ENCODE peak calls at places on chromosomes 3 and 15, in ten cellular contexts. One of them, this sample, is unnamed.

GRCh38 chr15:63948971-63949370 is 97.3 kb downstream of the DAPK2 start:
- DNase-seq in GDM1: no peak
- DNase-seq in DMS79 treated with DMSO at 0.1 percent for 48 hours: no peak
- DNase-seq in NCI-H2081: no peak
- DNase-seq in stimulated activated CD8-positive, alpha-beta memory T cell treated with anti-CD3 and anti-CD28 coated beads, Interleukin-15, amount 100 ng/mL, for 1 hour: no peak
- DNase-seq in fibroblast of the aortic adventitia: no peak
- DNase-seq in hypothalamus: no peak
- DNase-seq in SW480: no peak
- DNase-seq in islet precursor cell: peak; percentile 22
- DNase-seq in lower leg skin: no peak
- DNase-seq in this sample: no peak

GRCh38 chr3:71117572-71118247 is 465.8 kb downstream of the FOXP1 start:
- DNase-seq in GDM1: no peak
- DNase-seq in DMS79 treated with DMSO at 0.1 percent for 48 hours: no peak
- DNase-seq in NCI-H2081: no peak
- DNase-seq in stimulated activated CD8-positive, alpha-beta memory T cell treated with anti-CD3 and anti-CD28 coated beads, Interleukin-15, amount 100 ng/mL, for 1 hour: no peak
- DNase-seq in fibroblast of the aortic adventitia: peak; percentile 53
- DNase-seq in hypothalamus: no peak
- DNase-seq in SW480: no peak
- DNase-seq in islet precursor cell: no peak
- DNase-seq in lower leg skin: no peak
- DNase-seq in this sample: no peak

GRCh38 chr3:5126586-5126985 is 4.5 kb downstream of the ARL8B start:
- DNase-seq in GDM1: no peak
- DNase-seq in DMS79 treated with DMSO at 0.1 percent for 48 hours: no peak
- DNase-seq in NCI-H2081: no peak
- DNase-seq in stimulated activated CD8-positive, alpha-beta memory T cell treated with anti-CD3 and anti-CD28 coated beads, Interleukin-15, amount 100 ng/mL, for 1 hour: no peak
- DNase-seq in fibroblast of the aortic adventitia: peak; percentile 51
- DNase-seq in hypothalamus: no peak
- DNase-seq in SW480: no peak
- DNase-seq in islet precursor cell: no peak
- DNase-seq in lower leg skin: no peak
- DNase-seq in this sample: no peak

GRCh38 chr3:43638594-43639447 is 17.0 kb upstream of the ANO10 start:
- DNase-seq in GDM1: no peak
- DNase-seq in DMS79 treated with DMSO at 0.1 percent for 48 hours: no peak
- DNase-seq in NCI-H2081: no peak
- DNase-seq in stimulated activated CD8-positive, alpha-beta memory T cell treated with anti-CD3 and anti-CD28 coated beads, Interleukin-15, amount 100 ng/mL, for 1 hour: no peak
- DNase-seq in fibroblast of the aortic adventitia: peak; percentile 40
- DNase-seq in hypothalamus: no peak
- DNase-seq in SW480: peak; percentile 94
- DNase-seq in islet precursor cell: peak; percentile 82
- DNase-seq in lower leg skin: no peak
- DNase-seq in this sample: no peak

GRCh38 chr3:135752851-135753250 is 212.7 kb upstream of the PPP2R3A start:
- DNase-seq in GDM1: no peak
- DNase-seq in DMS79 treated with DMSO at 0.1 percent for 48 hours: no peak
- DNase-seq in NCI-H2081: no peak
- DNase-seq in stimulated activated CD8-positive, alpha-beta memory T cell treated with anti-CD3 and anti-CD28 coated beads, Interleukin-15, amount 100 ng/mL, for 1 hour: no peak
- DNase-seq in fibroblast of the aortic adventitia: peak; percentile 1
- DNase-seq in hypothalamus: no peak
- DNase-seq in SW480: peak; percentile 16
- DNase-seq in islet precursor cell: peak; percentile 72
- DNase-seq in lower leg skin: no peak
- DNase-seq in this sample: no peak

GRCh38 chr3:188185717-188186236 is 31.8 kb downstream of the LPP start:
- DNase-seq in GDM1: no peak
- DNase-seq in DMS79 treated with DMSO at 0.1 percent for 48 hours: peak; percentile 80
- DNase-seq in NCI-H2081: peak; percentile 60
- DNase-seq in stimulated activated CD8-positive, alpha-beta memory T cell treated with anti-CD3 and anti-CD28 coated beads, Interleukin-15, amount 100 ng/mL, for 1 hour: no peak
- DNase-seq in fibroblast of the aortic adventitia: no peak
- DNase-seq in hypothalamus: no peak
- DNase-seq in SW480: peak; percentile 34
- DNase-seq in islet precursor cell: peak; percentile 89
- DNase-seq in lower leg skin: no peak
- DNase-seq in this sample: no peak

GRCh38 chr3:126360046-126360713 is 3.0 kb upstream of the KLF15 start:
- DNase-seq in GDM1: no peak
- DNase-seq in DMS79 treated with DMSO at 0.1 percent for 48 hours: no peak
- DNase-seq in NCI-H2081: no peak
- DNase-seq in stimulated activated CD8-positive, alpha-beta memory T cell treated with anti-CD3 and anti-CD28 coated beads, Interleukin-15, amount 100 ng/mL, for 1 hour: no peak
- DNase-seq in fibroblast of the aortic adventitia: no peak
- DNase-seq in hypothalamus: no peak
- DNase-seq in SW480: no peak
- DNase-seq in islet precursor cell: no peak
- DNase-seq in lower leg skin: peak; percentile 68
- DNase-seq in this sample: no peak

GRCh38 chr15:82808634-82809041 is 790 bp upstream of the WHAMM start:
- DNase-seq in GDM1: no peak
- DNase-seq in DMS79 treated with DMSO at 0.1 percent for 48 hours: no peak
- DNase-seq in NCI-H2081: no peak
- DNase-seq in stimulated activated CD8-positive, alpha-beta memory T cell treated with anti-CD3 and anti-CD28 coated beads, Interleukin-15, amount 100 ng/mL, for 1 hour: no peak
- DNase-seq in fibroblast of the aortic adventitia: no peak
- DNase-seq in hypothalamus: no peak
- DNase-seq in SW480: peak; percentile 52
- DNase-seq in islet precursor cell: no peak
- DNase-seq in lower leg skin: no peak
- DNase-seq in this sample: no peak

GRCh38 chr3:186614597-186615483 is 2.0 kb downstream of the AHSG start:
- DNase-seq in GDM1: peak; percentile 38
- DNase-seq in DMS79 treated with DMSO at 0.1 percent for 48 hours: peak; percentile 89
- DNase-seq in NCI-H2081: peak; percentile 84
- DNase-seq in stimulated activated CD8-positive, alpha-beta memory T cell treated with anti-CD3 and anti-CD28 coated beads, Interleukin-15, amount 100 ng/mL, for 1 hour: peak; percentile 66
- DNase-seq in fibroblast of the aortic adventitia: peak; percentile 78
- DNase-seq in hypothalamus: peak; percentile 67
- DNase-seq in SW480: peak; percentile 67
- DNase-seq in islet precursor cell: peak; percentile 90
- DNase-seq in lower leg skin: peak; percentile 92
- DNase-seq in this sample: peak; percentile 61

GRCh38 chr3:49377483-49377882 is 19.3 kb upstream of the GPX1 start:
- DNase-seq in GDM1: no peak
- DNase-seq in DMS79 treated with DMSO at 0.1 percent for 48 hours: no peak
- DNase-seq in NCI-H2081: no peak
- DNase-seq in stimulated activated CD8-positive, alpha-beta memory T cell treated with anti-CD3 and anti-CD28 coated beads, Interleukin-15, amount 100 ng/mL, for 1 hour: no peak
- DNase-seq in fibroblast of the aortic adventitia: peak; percentile 48
- DNase-seq in hypothalamus: no peak
- DNase-seq in SW480: no peak
- DNase-seq in islet precursor cell: no peak
- DNase-seq in lower leg skin: no peak
- DNase-seq in this sample: peak; percentile 12

GRCh38 chr3:46675426-46675825 is 18.1 kb downstream of the ALS2CL start:
- DNase-seq in GDM1: no peak
- DNase-seq in DMS79 treated with DMSO at 0.1 percent for 48 hours: no peak
- DNase-seq in NCI-H2081: no peak
- DNase-seq in stimulated activated CD8-positive, alpha-beta memory T cell treated with anti-CD3 and anti-CD28 coated beads, Interleukin-15, amount 100 ng/mL, for 1 hour: no peak
- DNase-seq in fibroblast of the aortic adventitia: no peak
- DNase-seq in hypothalamus: no peak
- DNase-seq in SW480: no peak
- DNase-seq in islet precursor cell: peak; percentile 26
- DNase-seq in lower leg skin: no peak
- DNase-seq in this sample: no peak

GRCh38 chr15:78929536-78930264 is 15.1 kb downstream of the CTSH start:
- DNase-seq in GDM1: no peak
- DNase-seq in DMS79 treated with DMSO at 0.1 percent for 48 hours: no peak
- DNase-seq in NCI-H2081: no peak
- DNase-seq in stimulated activated CD8-positive, alpha-beta memory T cell treated with anti-CD3 and anti-CD28 coated beads, Interleukin-15, amount 100 ng/mL, for 1 hour: no peak
- DNase-seq in fibroblast of the aortic adventitia: no peak
- DNase-seq in hypothalamus: no peak
- DNase-seq in SW480: no peak
- DNase-seq in islet precursor cell: peak; percentile 50
- DNase-seq in lower leg skin: no peak
- DNase-seq in this sample: no peak

GRCh38 chr3:36923523-36923943 is 21.3 kb downstream of the TRANK1 start:
- DNase-seq in GDM1: no peak
- DNase-seq in DMS79 treated with DMSO at 0.1 percent for 48 hours: no peak
- DNase-seq in NCI-H2081: no peak
- DNase-seq in stimulated activated CD8-positive, alpha-beta memory T cell treated with anti-CD3 and anti-CD28 coated beads, Interleukin-15, amount 100 ng/mL, for 1 hour: no peak
- DNase-seq in fibroblast of the aortic adventitia: no peak
- DNase-seq in hypothalamus: no peak
- DNase-seq in SW480: no peak
- DNase-seq in islet precursor cell: no peak
- DNase-seq in lower leg skin: peak; percentile 46
- DNase-seq in this sample: no peak

GRCh38 chr3:13210221-13210975 is 137.2 kb upstream of the IQSEC1 start:
- DNase-seq in GDM1: no peak
- DNase-seq in DMS79 treated with DMSO at 0.1 percent for 48 hours: no peak
- DNase-seq in NCI-H2081: no peak
- DNase-seq in stimulated activated CD8-positive, alpha-beta memory T cell treated with anti-CD3 and anti-CD28 coated beads, Interleukin-15, amount 100 ng/mL, for 1 hour: no peak
- DNase-seq in fibroblast of the aortic adventitia: no peak
- DNase-seq in hypothalamus: no peak
- DNase-seq in SW480: no peak
- DNase-seq in islet precursor cell: no peak
- DNase-seq in lower leg skin: no peak
- DNase-seq in this sample: no peak